ENCODE peak calls at places on chromosomes 12 and 14, in nine cellular contexts. U is esophagus muscularis mucosa, L is prostate gland, M is gastrocnemius medialis, S is GM12878, Q is stomach, O is Peyer's patch, P is IMR-90, I is right lobe of liver. C is an unnamed sample.

GRCh38 chr12:29743801-29744200 is 39.9 kb downstream of the TMTC1 start:
- DNase-seq in U (no peak), L (no peak), M (peak; percentile 71), S (no peak), Q (no peak), O (no peak), P (peak; percentile 93), I (no peak), C (no peak)

GRCh38 chr12:1697253-1697652 is 6.4 kb downstream of the ADIPOR2 start:
- DNase-seq in U (no peak), L (no peak), M (no peak), S (no peak), Q (no peak), O (no peak), P (no peak), I (no peak), C (no peak)

GRCh38 chr14:60656755-60657608 is 7.7 kb upstream of the SIX1 start:
- DNase-seq in U (no peak), L (peak; percentile 69), M (peak; percentile 67), S (peak; percentile 31), Q (peak; percentile 59), O (peak; percentile 56), P (peak; percentile 73), I (peak; percentile 68), C (peak; percentile 90)

GRCh38 chr12:5376591-5377207 is 55.2 kb upstream of the NTF3 start:
- DNase-seq in U (peak; percentile 92), L (peak; percentile 76), M (peak; percentile 17), S (no peak), Q (peak; percentile 57), O (no peak), P (no peak), I (no peak), C (no peak)

GRCh38 chr12:48126953-48127630 is 7.9 kb downstream of the PFKM start:
- DNase-seq in U (no peak), L (no peak), M (no peak), S (no peak), Q (no peak), O (no peak), P (no peak), I (no peak), C (no peak)

GRCh38 chr14:66624319-66624937 is 116.5 kb downstream of the GPHN start:
- DNase-seq in U (no peak), L (peak; percentile 15), M (no peak), S (peak; percentile 21), Q (peak; percentile 71), O (no peak), P (peak; percentile 69), I (peak; percentile 52), C (no peak)

GRCh38 chr14:65751510-65751909 is 339.0 kb downstream of the FUT8 start:
- DNase-seq in U (no peak), L (no peak), M (no peak), S (no peak), Q (no peak), O (no peak), P (no peak), I (no peak), C (no peak)

GRCh38 chr12:128644664-128645296 is 179.0 kb downstream of the SLC15A4 start:
- DNase-seq in U (no peak), L (peak; percentile 7), M (no peak), S (no peak), Q (peak; percentile 40), O (peak; percentile 84), P (no peak), I (peak; percentile 25), C (no peak)

GRCh38 chr12:6868211-6869048 is 1.1 kb downstream of the TPI1 start:
- DNase-seq in U (no peak), L (no peak), M (no peak), S (no peak), Q (no peak), O (no peak), P (peak; percentile 29), I (no peak), C (no peak)

GRCh38 chr14:35044939-35045797 is 904 bp upstream of the FAM177A1 start:
- DNase-seq in U (no peak), L (no peak), M (no peak), S (no peak), Q (no peak), O (no peak), P (peak; percentile 62), I (no peak), C (no peak)

GRCh38 chr12:116591608-116592115 is 32.5 kb downstream of the MAP1LC3B2 start:
- DNase-seq in U (no peak), L (no peak), M (no peak), S (no peak), Q (no peak), O (no peak), P (peak; percentile 76), I (no peak), C (peak; percentile 65)

GRCh38 chr14:100898935-100899840 is 4.3 kb downstream of the RTL1 start:
- DNase-seq in U (peak; percentile 60), L (no peak), M (no peak), S (no peak), Q (no peak), O (no peak), P (no peak), I (peak; percentile 25), C (peak; percentile 52)

GRCh38 chr12:133038310-133038709 is 1.0 kb downstream of the ZNF84 start:
- DNase-seq in U (no peak), L (no peak), M (no peak), S (no peak), Q (no peak), O (no peak), P (no peak), I (no peak), C (no peak)

GRCh38 chr14:90405755-90406154 is 8.9 kb downstream of the CALM1 start:
- DNase-seq in U (no peak), L (no peak), M (no peak), S (no peak), Q (no peak), O (no peak), P (no peak), I (no peak), C (no peak)

GRCh38 chr12:55728932-55729591 is at the start of gene CD63:
- DNase-seq in U (peak; percentile 95), L (peak; percentile 89), M (peak; percentile 88), S (no peak), Q (peak; percentile 91), O (peak; percentile 92), P (peak; percentile 88), I (peak; percentile 94), C (peak; percentile 96)

GRCh38 chr12:127355061-127355820 is 911.7 kb upstream of the TMEM132C start:
- DNase-seq in U (peak; percentile 57), L (no peak), M (no peak), S (no peak), Q (no peak), O (no peak), P (no peak), I (no peak), C (no peak)

DNA sequence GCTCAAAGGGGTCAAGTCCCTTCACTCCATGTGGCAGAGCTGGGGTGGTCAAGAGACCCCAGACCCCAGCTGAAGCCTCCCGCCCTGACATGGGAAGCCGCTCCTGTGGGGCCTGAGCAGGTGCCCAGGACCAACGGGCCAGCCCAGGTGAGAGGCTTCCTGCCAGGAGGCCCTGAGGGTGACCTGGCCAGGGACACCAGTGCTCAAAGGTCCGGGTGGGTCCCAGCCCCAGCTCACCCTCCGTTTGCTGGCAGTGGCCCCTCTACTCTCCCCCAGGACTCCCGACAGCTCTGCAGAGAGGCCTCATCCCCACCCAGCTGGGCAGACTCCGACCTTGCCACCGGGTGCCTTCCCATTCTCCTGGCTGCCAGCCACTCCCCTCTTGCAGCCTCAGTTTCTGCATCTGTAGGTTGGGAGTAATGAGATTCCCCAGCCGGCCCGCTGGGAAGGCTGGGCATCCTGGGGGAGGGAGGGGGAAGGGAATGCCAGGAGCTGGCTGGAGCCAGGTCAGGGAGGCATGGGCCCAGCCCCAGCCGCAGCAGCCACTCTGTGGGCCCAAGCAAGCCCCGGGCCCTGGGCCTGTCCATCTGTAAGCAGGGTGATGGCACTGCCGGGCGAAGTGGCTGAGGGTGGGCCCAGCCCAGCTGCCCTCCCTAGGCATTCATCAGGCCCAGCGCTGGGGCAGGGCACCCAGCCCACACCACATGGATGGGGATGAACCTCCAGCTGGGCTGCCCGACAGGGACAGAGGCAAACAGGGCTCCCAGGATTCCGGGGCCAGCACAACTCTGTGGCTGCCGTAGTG is 10.3 kb upstream of the INF2 start:
- DNase-seq in U (no peak), L (no peak), M (no peak), S (no peak), Q (no peak), O (no peak), P (no peak), I (peak; percentile 29), C (peak; percentile 75)
- H3K27ac ChIP-seq in U (peak overlapping the region; percentile 85), L (peak overlapping the region; percentile 81), M (peak overlapping the region; percentile 72), S (peak overlapping the region; percentile 81), Q (peak overlapping the region; percentile 93), O (peak overlapping the region; percentile 72), P (peak overlapping the region; percentile 82), I (peak overlapping the region; percentile 81), C (no peak overlapping the region)

DNA sequence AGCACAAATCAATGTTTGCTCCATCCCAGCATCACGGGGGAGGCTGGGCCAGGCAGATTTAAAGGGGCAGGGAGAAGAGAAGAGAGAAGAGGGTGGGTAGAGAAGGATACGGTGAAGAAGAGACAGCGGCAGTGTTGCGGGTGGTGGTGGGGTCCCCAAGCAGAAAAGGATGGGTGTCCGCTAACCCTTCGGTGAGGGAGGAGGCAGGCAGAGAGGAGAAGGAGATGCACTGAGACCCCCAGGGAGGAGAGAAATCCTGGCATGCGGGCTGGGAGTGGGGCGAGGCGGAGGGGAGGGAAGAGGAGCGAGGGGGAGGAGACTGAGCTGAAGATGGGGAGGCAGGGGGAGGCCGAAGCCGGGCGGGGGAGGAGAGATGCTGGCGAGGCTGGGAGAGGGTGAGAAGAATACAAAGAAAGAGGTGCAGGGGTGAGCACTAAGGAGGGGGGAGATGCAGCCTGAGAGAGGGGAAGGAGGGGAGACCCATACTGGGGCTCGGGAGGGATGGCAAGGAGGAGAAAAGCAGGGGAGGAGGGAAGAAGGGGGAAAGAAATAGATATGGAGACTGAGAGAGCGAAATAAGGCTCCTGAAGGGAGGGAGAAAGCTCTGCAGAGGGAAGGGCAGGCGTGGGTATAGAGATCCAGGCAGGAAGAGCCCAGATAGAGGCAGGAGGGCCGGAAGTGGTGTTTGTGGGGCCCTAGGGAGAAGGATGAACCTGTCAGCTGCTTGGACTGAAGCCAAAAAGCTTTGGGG is at the start of gene JPH4:
- DNase-seq in U (no peak), L (no peak), M (no peak), S (no peak), Q (peak; percentile 9), O (no peak), P (no peak), I (no peak), C (no peak)
- H3K27me3 ChIP-seq in U (peaks cover 42% of the 10 kb centered on the region), L (peaks cover 22% of the 10 kb centered on the region), M (peaks cover 53% of the 10 kb centered on the region), S (peaks cover 2% of the 10 kb centered on the region), Q (peaks cover 39% of the 10 kb centered on the region), O (peaks cover 28% of the 10 kb centered on the region), P (peaks cover 59% of the 10 kb centered on the region), I (peaks cover 19% of the 10 kb centered on the region), C (peaks cover 45% of the 10 kb centered on the region)

GRCh38 chr12:93706387-93706786 is 29.2 kb downstream of the CRADD start:
- DNase-seq in U (no peak), L (no peak), M (no peak), S (no peak), Q (no peak), O (no peak), P (no peak), I (no peak), C (no peak)
- TF ChIP-seq POLR2A in U (no peak), L (no peak), M (no peak), S (no peak), Q (no peak), O (no peak), P (no peak), I (no peak), C (no peak)

DNA sequence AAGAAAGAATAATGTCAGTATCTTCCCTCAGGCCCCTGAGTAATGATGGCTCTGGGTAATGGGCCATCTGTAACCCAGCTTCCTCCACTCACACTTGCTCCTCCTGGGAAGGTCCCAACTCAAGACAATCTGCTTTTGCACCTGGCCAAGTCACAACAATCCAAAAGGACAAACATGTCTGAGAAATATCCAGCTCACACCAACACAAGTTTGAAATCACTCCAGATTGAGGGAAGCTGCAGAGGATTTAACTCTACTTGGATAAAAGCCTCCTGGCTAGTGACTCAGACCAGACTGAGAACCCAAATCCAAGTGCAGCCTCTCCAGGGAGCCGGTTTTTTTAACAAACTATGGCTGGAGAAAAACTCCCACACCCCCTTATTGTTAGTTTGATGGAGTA is 34.2 kb downstream of the RTRAF start:
- DNase-seq in U (no peak), L (no peak), M (peak; percentile 6), S (no peak), Q (no peak), O (no peak), P (peak; percentile 87), I (no peak), C (no peak)
- H3K27ac ChIP-seq in U (no peak overlapping the region), L (no peak overlapping the region), M (no peak overlapping the region), S (no peak overlapping the region), Q (peak overlapping the region; percentile 6), O (no peak overlapping the region), P (peak overlapping the region; percentile 98), I (no peak overlapping the region), C (no peak overlapping the region)

C was measured in spleen.